ENCODE peak calls at places on chromosomes 1 and 21, in four cellular contexts. G, C, O and H are unnamed samples.

GRCh38 chr1:20216574-20216973 is 30.3 kb upstream of the PLA2G2C start:
- DNase-seq in G (no peak), O (no peak), C (peak), H (peak)

GRCh38 chr1:170707959-170708666 is 44.2 kb downstream of the PRRX1 start:
- DNase-seq in O (peak), G (peak), C (peak), H (peak)

GRCh38 chr1:58618303-58618702 is 41.3 kb upstream of the TACSTD2 start:
- DNase-seq in G (peak), O (peak), C (peak), H (peak)

GRCh38 chr1:48744032-48744431 is 32.7 kb downstream of the BEND5 start:
- DNase-seq in O (no peak), C (no peak), G (no peak), H (no peak)

GRCh38 chr1:184800876-184801275 is 46.2 kb upstream of the EDEM3 start:
- DNase-seq in G (no peak), O (no peak), C (no peak), H (no peak)

GRCh38 chr21:36676039-36676950 is 22.6 kb upstream of the SIM2 start:
- DNase-seq in G (no peak), O (no peak), C (no peak), H (no peak)

GRCh38 chr1:204924013-204924759 is 53.5 kb downstream of the NFASC start:
- DNase-seq in C (no peak), O (no peak), G (no peak), H (peak)

GRCh38 chr1:115175596-115175995 is 86.3 kb upstream of the TSPAN2 start:
- DNase-seq in O (no peak), G (no peak), C (no peak), H (no peak)

GRCh38 chr1:221166559-221167318 is 287.5 kb downstream of the HLX start:
- DNase-seq in G (peak), C (no peak), O (no peak), H (no peak)

GRCh38 chr1:99599678-99600175 is 46.2 kb upstream of the PALMD start:
- DNase-seq in O (peak), G (no peak), C (peak), H (peak)

DNA sequence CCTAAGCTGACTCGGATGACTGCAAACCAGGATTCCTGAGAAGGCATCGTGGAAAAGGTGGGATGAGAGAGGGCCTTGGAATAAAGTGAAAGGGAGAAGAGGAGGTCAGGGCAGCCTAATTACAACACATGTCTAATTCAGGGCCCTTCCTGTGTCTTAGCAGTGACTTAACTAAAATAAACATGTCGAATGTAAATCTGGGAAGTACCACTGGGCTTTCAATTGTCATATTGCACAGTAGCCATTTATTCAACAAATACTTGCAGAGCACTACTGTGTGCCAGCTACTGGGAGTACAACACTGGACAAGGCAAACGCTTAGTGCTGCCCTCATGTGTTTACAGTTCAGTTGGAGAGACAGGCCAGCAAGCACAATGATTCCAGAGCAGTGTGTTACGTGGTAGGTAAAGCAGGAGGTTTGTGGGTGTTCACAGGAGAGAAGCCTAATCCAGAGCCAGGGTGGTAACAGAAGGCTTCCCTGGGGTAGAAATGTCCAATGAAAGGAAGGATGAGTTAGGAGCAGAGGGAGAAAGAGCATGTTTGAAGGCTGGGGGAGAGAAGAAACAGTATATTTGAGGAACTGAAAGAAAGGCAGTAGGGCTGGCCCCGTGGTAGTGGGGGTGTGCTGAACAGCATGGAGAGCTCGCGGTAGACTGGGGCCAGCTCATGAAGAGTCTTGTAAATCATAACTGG is 38.0 kb upstream of the RASAL2 start:
- DNase-seq in O (no peak), C (no peak), G (no peak), H (peak)
- TF ChIP-seq CTCF in O (no peak), C (peak), G (no peak), H (peak)

GRCh38 chr1:47333922-47334764 is 553 bp downstream of the CMPK1 start:
- DNase-seq in O (peak), G (peak), C (peak), H (peak)
- TF ChIP-seq CTCF in O (peak), G (peak), C (peak), H (no peak)

GRCh38 chr21:29374481-29374880 is 75.8 kb downstream of the BACH1 start:
- DNase-seq in O (no peak), C (no peak), G (no peak), H (no peak)

GRCh38 chr21:29378814-29379213 is 80.1 kb downstream of the BACH1 start:
- DNase-seq in O (peak), C (no peak), G (no peak), H (peak)

GRCh38 chr21:29379517-29380054 is 80.9 kb downstream of the BACH1 start:
- DNase-seq in C (no peak), O (no peak), G (no peak), H (no peak)

GRCh38 chr21:29376556-29376955 is 77.8 kb downstream of the BACH1 start:
- DNase-seq in G (peak), O (no peak), C (no peak), H (peak)

DNA sequence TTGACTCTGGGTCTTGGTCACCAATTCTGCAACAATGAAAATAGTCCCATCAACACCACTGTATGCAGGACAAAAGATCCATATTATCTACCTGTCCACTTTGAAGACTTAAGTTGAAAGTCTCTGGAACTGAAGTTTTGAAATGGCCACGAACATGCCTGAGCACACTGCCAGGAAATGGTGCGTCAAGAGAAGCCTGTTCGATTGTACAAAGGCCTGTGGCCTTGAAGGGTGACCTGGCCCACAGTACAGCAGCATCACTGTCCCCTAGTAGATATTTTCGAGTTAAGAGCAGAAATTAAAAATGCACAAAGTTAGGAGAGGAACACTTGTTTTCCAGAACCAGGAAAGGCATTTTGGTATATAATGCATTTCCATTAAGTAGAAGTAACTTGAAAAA is 78.5 kb downstream of the BACH1 start:
- DNase-seq in G (no peak), C (no peak), O (no peak), H (no peak)
- TF ChIP-seq CTCF in G (no peak), C (no peak), O (no peak), H (no peak)

GRCh38 chr1:222912730-222913129 is 97.9 kb downstream of the DISP1 start:
- DNase-seq in G (no peak), O (peak), C (peak), H (peak)

GRCh38 chr1:222918746-222919477 is 104.1 kb downstream of the DISP1 start:
- DNase-seq in C (no peak), G (no peak), O (no peak), H (no peak)

GRCh38 chr1:222911866-222912265 is 97.0 kb downstream of the DISP1 start:
- DNase-seq in C (peak), O (no peak), G (no peak), H (peak)

GRCh38 chr1:222916067-222916466 is 101.2 kb downstream of the DISP1 start:
- DNase-seq in O (no peak), G (no peak), C (no peak), H (no peak)

DNA sequence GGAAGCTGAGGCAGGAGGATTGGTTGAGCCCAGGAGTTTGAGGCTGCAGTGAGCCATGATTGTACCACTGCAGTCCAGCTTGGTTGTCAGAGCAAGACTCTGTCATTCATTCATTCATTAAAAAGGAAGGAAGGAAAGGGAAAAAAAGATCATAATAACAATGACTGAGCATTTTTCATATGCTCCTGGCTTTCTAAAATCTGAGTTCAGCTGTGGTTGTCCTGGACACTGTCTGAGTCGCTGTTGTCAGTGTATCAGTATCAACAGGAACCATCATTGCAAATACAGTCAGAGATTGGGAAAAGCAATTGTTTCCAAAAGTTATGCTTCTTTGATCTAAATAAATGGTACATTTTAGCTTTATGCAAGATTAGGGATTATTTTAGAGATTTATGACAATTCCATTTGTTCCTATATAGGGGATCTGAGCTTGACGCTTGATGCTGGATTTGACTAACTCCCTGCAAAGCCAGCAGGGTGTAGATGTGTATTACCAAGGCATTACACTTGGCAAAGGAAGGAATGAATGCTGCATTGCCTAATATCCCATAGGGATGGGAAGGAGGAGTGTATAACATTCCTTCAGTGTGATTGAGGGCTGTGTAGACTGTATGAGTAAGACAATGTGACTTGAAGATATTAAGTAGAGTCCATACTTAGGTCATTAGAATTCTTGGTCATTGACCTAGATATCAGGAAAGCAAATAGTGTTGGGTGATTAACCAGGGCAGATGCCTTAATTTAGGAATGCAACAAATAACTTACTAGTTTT is 100.2 kb downstream of the DISP1 start:
- DNase-seq in G (no peak), O (peak), C (peak), H (peak)
- TF ChIP-seq CTCF in G (no peak), O (no peak), C (no peak), H (peak)

GRCh38 chr1:56940039-56940438 is 25.8 kb downstream of the C8B start:
- DNase-seq in G (no peak), O (no peak), C (no peak), H (no peak)
- TF ChIP-seq CTCF in G (no peak), O (no peak), C (no peak), H (no peak)

DNA sequence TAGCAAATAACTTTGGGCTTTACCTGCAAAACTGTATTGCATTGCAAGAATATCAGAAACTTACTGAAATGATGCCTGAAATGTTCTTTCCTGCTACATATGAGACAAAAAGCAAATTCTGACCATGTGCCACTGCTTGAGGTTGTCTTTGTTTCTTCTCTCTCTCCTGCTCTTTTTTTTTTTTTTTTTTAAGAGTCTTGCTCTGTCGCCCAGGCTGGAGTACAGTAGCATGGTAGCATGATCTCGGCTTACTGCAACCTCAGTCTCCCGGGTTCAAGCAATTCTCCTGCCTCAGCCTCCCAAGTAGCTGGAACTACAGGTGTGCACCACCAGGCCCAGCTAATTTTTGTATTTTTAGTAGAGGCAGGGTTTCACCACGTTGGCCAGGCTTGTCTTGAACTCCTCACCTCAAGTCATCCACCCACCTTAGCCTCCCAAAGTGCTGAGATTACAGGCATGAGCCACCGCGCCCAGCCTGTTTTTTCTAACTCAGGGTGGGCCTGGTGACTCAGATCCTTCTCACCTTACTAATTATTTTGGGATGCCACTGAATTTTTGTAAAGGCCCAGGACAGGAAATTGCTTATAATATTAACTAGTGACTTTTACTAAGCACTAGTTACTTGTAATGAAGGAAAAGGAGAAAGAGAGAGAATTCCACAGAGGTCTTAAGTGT is 35.9 kb downstream of the DNASE2B start:
- DNase-seq in G (no peak), C (no peak), O (no peak), H (no peak)
- TF ChIP-seq CTCF in G (no peak), C (no peak), O (no peak), H (no peak)

GRCh38 chr1:3902111-3902511 is 2.0 kb upstream of the C1orf174 start:
- DNase-seq in G (no peak), O (no peak), C (no peak), H (no peak)

GRCh38 chr1:3902546-3902945 is 2.5 kb upstream of the C1orf174 start:
- DNase-seq in G (no peak), O (no peak), C (no peak), H (no peak)

GRCh38 chr1:3899776-3900149 is 309 bp downstream of the C1orf174 start:
- DNase-seq in O (no peak), G (no peak), C (no peak), H (no peak)

GRCh38 chr1:3900150-3900968 is at the start of gene C1orf174:
- DNase-seq in C (peak), G (peak), O (peak), H (peak)

DNA sequence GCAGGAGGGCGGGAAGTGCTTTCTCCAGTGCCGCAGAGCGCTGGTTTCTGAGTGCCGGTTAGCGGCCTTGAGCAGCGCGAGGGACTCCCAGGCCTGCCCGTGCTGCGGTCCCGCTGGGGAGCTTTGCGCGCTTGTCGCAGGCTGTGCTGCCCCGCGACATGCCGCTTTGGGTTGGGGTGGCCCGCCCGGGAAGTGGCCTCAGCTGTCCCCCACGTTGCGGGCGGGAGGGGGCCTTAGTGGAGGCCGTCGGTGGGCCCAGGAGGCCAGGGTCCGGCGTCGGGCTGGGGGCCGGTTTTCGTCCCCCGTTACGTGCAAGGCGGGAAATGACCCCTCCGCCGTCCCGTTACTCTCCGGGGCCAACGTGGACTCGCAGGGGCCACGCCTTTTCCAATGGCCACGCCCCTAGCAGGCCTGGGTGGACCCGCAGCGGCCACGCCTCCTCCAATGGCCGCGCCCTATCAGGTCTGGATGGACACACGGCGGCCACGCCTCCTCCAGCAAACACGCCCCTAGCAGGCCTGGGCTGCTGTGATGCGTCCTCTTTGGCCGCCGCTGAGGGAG is 977 bp upstream of the C1orf174 start:
- DNase-seq in O (peak), G (peak), C (peak), H (peak)
- TF ChIP-seq CTCF in O (no peak), G (no peak), C (no peak), H (no peak)